ENCODE peak calls at places on chromosome 21, in seven cellular contexts. One of them, this sample, is unnamed.

GRCh38 chr21:37675202-37675801 is 241.0 kb downstream of the KCNJ6 start:
- DNase-seq in psoas muscle: peak
- DNase-seq in T-helper 9 cell: peak
- DNase-seq in RCC 7860: no peak
- DNase-seq in amniotic stem cell: no peak
- DNase-seq in stimulated activated CD4-positive, alpha-beta T cell treated with anti-CD3 and anti-CD28 coated beads, Interleukin-12 subunit alpha, Interleukin-12 subunit beta, amount 100 ng/mL, for 48 hours: peak
- DNase-seq in HL-60: peak
- DNase-seq in this sample: peak

GRCh38 chr21:15065381-15066230 is 806 bp upstream of the NRIP1 start:
- DNase-seq in psoas muscle: peak
- DNase-seq in T-helper 9 cell: peak
- DNase-seq in RCC 7860: peak
- DNase-seq in amniotic stem cell: peak
- DNase-seq in stimulated activated CD4-positive, alpha-beta T cell treated with anti-CD3 and anti-CD28 coated beads, Interleukin-12 subunit alpha, Interleukin-12 subunit beta, amount 100 ng/mL, for 48 hours: peak
- DNase-seq in HL-60: peak
- DNase-seq in this sample: peak

GRCh38 chr21:32298148-32298559 is 501 bp upstream of the MRAP start:
- DNase-seq in psoas muscle: no peak
- DNase-seq in T-helper 9 cell: no peak
- DNase-seq in RCC 7860: no peak
- DNase-seq in amniotic stem cell: no peak
- DNase-seq in stimulated activated CD4-positive, alpha-beta T cell treated with anti-CD3 and anti-CD28 coated beads, Interleukin-12 subunit alpha, Interleukin-12 subunit beta, amount 100 ng/mL, for 48 hours: no peak
- DNase-seq in HL-60: no peak
- DNase-seq in this sample: no peak

GRCh38 chr21:17512245-17513213 is at the start of gene CXADR:
- DNase-seq in psoas muscle: no peak
- DNase-seq in T-helper 9 cell: peak
- DNase-seq in RCC 7860: no peak
- DNase-seq in amniotic stem cell: no peak
- DNase-seq in stimulated activated CD4-positive, alpha-beta T cell treated with anti-CD3 and anti-CD28 coated beads, Interleukin-12 subunit alpha, Interleukin-12 subunit beta, amount 100 ng/mL, for 48 hours: peak
- DNase-seq in HL-60: no peak
- DNase-seq in this sample: peak

GRCh38 chr21:25515484-25516405 is 91.5 kb downstream of the MRPL39 start:
- DNase-seq in psoas muscle: no peak
- DNase-seq in T-helper 9 cell: no peak
- DNase-seq in RCC 7860: no peak
- DNase-seq in amniotic stem cell: peak
- DNase-seq in stimulated activated CD4-positive, alpha-beta T cell treated with anti-CD3 and anti-CD28 coated beads, Interleukin-12 subunit alpha, Interleukin-12 subunit beta, amount 100 ng/mL, for 48 hours: no peak
- DNase-seq in HL-60: no peak
- DNase-seq in this sample: no peak

GRCh38 chr21:33432496-33432895 is 29.3 kb downstream of the IFNGR2 start:
- DNase-seq in psoas muscle: no peak
- DNase-seq in T-helper 9 cell: no peak
- DNase-seq in RCC 7860: no peak
- DNase-seq in amniotic stem cell: no peak
- DNase-seq in stimulated activated CD4-positive, alpha-beta T cell treated with anti-CD3 and anti-CD28 coated beads, Interleukin-12 subunit alpha, Interleukin-12 subunit beta, amount 100 ng/mL, for 48 hours: no peak
- DNase-seq in HL-60: no peak
- DNase-seq in this sample: no peak

GRCh38 chr21:25836396-25836795 is 101.6 kb downstream of the GABPA start:
- DNase-seq in psoas muscle: no peak
- DNase-seq in T-helper 9 cell: no peak
- DNase-seq in RCC 7860: no peak
- DNase-seq in amniotic stem cell: no peak
- DNase-seq in stimulated activated CD4-positive, alpha-beta T cell treated with anti-CD3 and anti-CD28 coated beads, Interleukin-12 subunit alpha, Interleukin-12 subunit beta, amount 100 ng/mL, for 48 hours: no peak
- DNase-seq in HL-60: no peak
- DNase-seq in this sample: no peak

GRCh38 chr21:39033878-39034589 is 149.2 kb downstream of the PSMG1 start:
- DNase-seq in psoas muscle: no peak
- DNase-seq in T-helper 9 cell: no peak
- DNase-seq in RCC 7860: no peak
- DNase-seq in amniotic stem cell: no peak
- DNase-seq in stimulated activated CD4-positive, alpha-beta T cell treated with anti-CD3 and anti-CD28 coated beads, Interleukin-12 subunit alpha, Interleukin-12 subunit beta, amount 100 ng/mL, for 48 hours: no peak
- DNase-seq in HL-60: no peak
- DNase-seq in this sample: no peak

GRCh38 chr21:17118638-17119384 is 394.0 kb upstream of the CXADR start:
- DNase-seq in psoas muscle: no peak
- DNase-seq in T-helper 9 cell: no peak
- DNase-seq in RCC 7860: no peak
- DNase-seq in amniotic stem cell: no peak
- DNase-seq in stimulated activated CD4-positive, alpha-beta T cell treated with anti-CD3 and anti-CD28 coated beads, Interleukin-12 subunit alpha, Interleukin-12 subunit beta, amount 100 ng/mL, for 48 hours: no peak
- DNase-seq in HL-60: no peak
- DNase-seq in this sample: no peak

GRCh38 chr21:25956993-25957714 is 213.4 kb downstream of the APP start:
- DNase-seq in psoas muscle: no peak
- DNase-seq in T-helper 9 cell: no peak
- DNase-seq in RCC 7860: no peak
- DNase-seq in amniotic stem cell: peak
- DNase-seq in stimulated activated CD4-positive, alpha-beta T cell treated with anti-CD3 and anti-CD28 coated beads, Interleukin-12 subunit alpha, Interleukin-12 subunit beta, amount 100 ng/mL, for 48 hours: no peak
- DNase-seq in HL-60: no peak
- DNase-seq in this sample: no peak

GRCh38 chr21:42199488-42200463 is 19.2 kb upstream of the ABCG1 start:
- DNase-seq in psoas muscle: no peak
- DNase-seq in T-helper 9 cell: no peak
- DNase-seq in RCC 7860: no peak
- DNase-seq in amniotic stem cell: no peak
- DNase-seq in stimulated activated CD4-positive, alpha-beta T cell treated with anti-CD3 and anti-CD28 coated beads, Interleukin-12 subunit alpha, Interleukin-12 subunit beta, amount 100 ng/mL, for 48 hours: no peak
- DNase-seq in HL-60: peak
- DNase-seq in this sample: no peak

GRCh38 chr21:34938079-34938764 is 110.9 kb downstream of the RUNX1 start:
- DNase-seq in psoas muscle: no peak
- DNase-seq in T-helper 9 cell: no peak
- DNase-seq in RCC 7860: peak
- DNase-seq in amniotic stem cell: no peak
- DNase-seq in stimulated activated CD4-positive, alpha-beta T cell treated with anti-CD3 and anti-CD28 coated beads, Interleukin-12 subunit alpha, Interleukin-12 subunit beta, amount 100 ng/mL, for 48 hours: no peak
- DNase-seq in HL-60: no peak
- DNase-seq in this sample: no peak

GRCh38 chr21:40847956-40848355 is 998 bp upstream of the DSCAM start:
- DNase-seq in psoas muscle: no peak
- DNase-seq in T-helper 9 cell: no peak
- DNase-seq in RCC 7860: no peak
- DNase-seq in amniotic stem cell: no peak
- DNase-seq in stimulated activated CD4-positive, alpha-beta T cell treated with anti-CD3 and anti-CD28 coated beads, Interleukin-12 subunit alpha, Interleukin-12 subunit beta, amount 100 ng/mL, for 48 hours: no peak
- DNase-seq in HL-60: no peak
- DNase-seq in this sample: no peak

GRCh38 chr21:34800797-34801518 is 132.2 kb downstream of the CLIC6 start:
- DNase-seq in psoas muscle: no peak
- DNase-seq in T-helper 9 cell: no peak
- DNase-seq in RCC 7860: no peak
- DNase-seq in amniotic stem cell: no peak
- DNase-seq in stimulated activated CD4-positive, alpha-beta T cell treated with anti-CD3 and anti-CD28 coated beads, Interleukin-12 subunit alpha, Interleukin-12 subunit beta, amount 100 ng/mL, for 48 hours: no peak
- DNase-seq in HL-60: no peak
- DNase-seq in this sample: no peak

GRCh38 chr21:39676054-39676771 is 63.5 kb downstream of the B3GALT5 start:
- DNase-seq in psoas muscle: no peak
- DNase-seq in T-helper 9 cell: no peak
- DNase-seq in RCC 7860: peak
- DNase-seq in amniotic stem cell: no peak
- DNase-seq in stimulated activated CD4-positive, alpha-beta T cell treated with anti-CD3 and anti-CD28 coated beads, Interleukin-12 subunit alpha, Interleukin-12 subunit beta, amount 100 ng/mL, for 48 hours: no peak
- DNase-seq in HL-60: no peak
- DNase-seq in this sample: peak

GRCh38 chr21:46397993-46398392 is 60.7 kb upstream of the DIP2A start:
- DNase-seq in psoas muscle: peak
- DNase-seq in T-helper 9 cell: no peak
- DNase-seq in RCC 7860: no peak
- DNase-seq in amniotic stem cell: no peak
- DNase-seq in stimulated activated CD4-positive, alpha-beta T cell treated with anti-CD3 and anti-CD28 coated beads, Interleukin-12 subunit alpha, Interleukin-12 subunit beta, amount 100 ng/mL, for 48 hours: no peak
- DNase-seq in HL-60: no peak
- DNase-seq in this sample: no peak

GRCh38 chr21:25887166-25887565 is 152.4 kb downstream of the GABPA start:
- DNase-seq in psoas muscle: no peak
- DNase-seq in T-helper 9 cell: no peak
- DNase-seq in RCC 7860: no peak
- DNase-seq in amniotic stem cell: no peak
- DNase-seq in stimulated activated CD4-positive, alpha-beta T cell treated with anti-CD3 and anti-CD28 coated beads, Interleukin-12 subunit alpha, Interleukin-12 subunit beta, amount 100 ng/mL, for 48 hours: no peak
- DNase-seq in HL-60: no peak
- DNase-seq in this sample: no peak

GRCh38 chr21:44713130-44713529 is 1.8 kb upstream of the TSPEAR start:
- DNase-seq in psoas muscle: peak
- DNase-seq in T-helper 9 cell: no peak
- DNase-seq in RCC 7860: no peak
- DNase-seq in amniotic stem cell: no peak
- DNase-seq in stimulated activated CD4-positive, alpha-beta T cell treated with anti-CD3 and anti-CD28 coated beads, Interleukin-12 subunit alpha, Interleukin-12 subunit beta, amount 100 ng/mL, for 48 hours: no peak
- DNase-seq in HL-60: no peak
- DNase-seq in this sample: peak

GRCh38 chr21:33976082-33976979 is 60.7 kb upstream of the ATP5PO start:
- DNase-seq in psoas muscle: no peak
- DNase-seq in T-helper 9 cell: peak
- DNase-seq in RCC 7860: peak
- DNase-seq in amniotic stem cell: peak
- DNase-seq in stimulated activated CD4-positive, alpha-beta T cell treated with anti-CD3 and anti-CD28 coated beads, Interleukin-12 subunit alpha, Interleukin-12 subunit beta, amount 100 ng/mL, for 48 hours: peak
- DNase-seq in HL-60: peak
- DNase-seq in this sample: peak

GRCh38 chr21:33854604-33855003 is 61.0 kb downstream of the ATP5PO start:
- DNase-seq in psoas muscle: no peak
- DNase-seq in T-helper 9 cell: no peak
- DNase-seq in RCC 7860: no peak
- DNase-seq in amniotic stem cell: no peak
- DNase-seq in stimulated activated CD4-positive, alpha-beta T cell treated with anti-CD3 and anti-CD28 coated beads, Interleukin-12 subunit alpha, Interleukin-12 subunit beta, amount 100 ng/mL, for 48 hours: no peak
- DNase-seq in HL-60: no peak
- DNase-seq in this sample: no peak

GRCh38 chr21:34179204-34179935 is 106.0 kb downstream of the MRPS6 start:
- DNase-seq in psoas muscle: no peak
- DNase-seq in T-helper 9 cell: no peak
- DNase-seq in RCC 7860: no peak
- DNase-seq in amniotic stem cell: no peak
- DNase-seq in stimulated activated CD4-positive, alpha-beta T cell treated with anti-CD3 and anti-CD28 coated beads, Interleukin-12 subunit alpha, Interleukin-12 subunit beta, amount 100 ng/mL, for 48 hours: no peak
- DNase-seq in HL-60: no peak
- DNase-seq in this sample: no peak

GRCh38 chr21:45994738-45995685 is 13.4 kb downstream of the COL6A1 start:
- DNase-seq in psoas muscle: peak
- DNase-seq in T-helper 9 cell: no peak
- DNase-seq in RCC 7860: no peak
- DNase-seq in amniotic stem cell: no peak
- DNase-seq in stimulated activated CD4-positive, alpha-beta T cell treated with anti-CD3 and anti-CD28 coated beads, Interleukin-12 subunit alpha, Interleukin-12 subunit beta, amount 100 ng/mL, for 48 hours: no peak
- DNase-seq in HL-60: no peak
- DNase-seq in this sample: peak

GRCh38 chr21:21165063-21165645 is 166.9 kb downstream of the NCAM2 start:
- DNase-seq in psoas muscle: no peak
- DNase-seq in T-helper 9 cell: no peak
- DNase-seq in RCC 7860: no peak
- DNase-seq in amniotic stem cell: peak
- DNase-seq in stimulated activated CD4-positive, alpha-beta T cell treated with anti-CD3 and anti-CD28 coated beads, Interleukin-12 subunit alpha, Interleukin-12 subunit beta, amount 100 ng/mL, for 48 hours: no peak
- DNase-seq in HL-60: no peak
- DNase-seq in this sample: no peak

GRCh38 chr21:45598666-45599065 is 44.9 kb upstream of the PCBP3 start:
- DNase-seq in psoas muscle: no peak
- DNase-seq in T-helper 9 cell: no peak
- DNase-seq in RCC 7860: no peak
- DNase-seq in amniotic stem cell: no peak
- DNase-seq in stimulated activated CD4-positive, alpha-beta T cell treated with anti-CD3 and anti-CD28 coated beads, Interleukin-12 subunit alpha, Interleukin-12 subunit beta, amount 100 ng/mL, for 48 hours: no peak
- DNase-seq in HL-60: no peak
- DNase-seq in this sample: no peak

GRCh38 chr21:45388011-45388521 is 16.9 kb upstream of the COL18A1 start:
- DNase-seq in psoas muscle: peak
- DNase-seq in T-helper 9 cell: no peak
- DNase-seq in RCC 7860: no peak
- DNase-seq in amniotic stem cell: no peak
- DNase-seq in stimulated activated CD4-positive, alpha-beta T cell treated with anti-CD3 and anti-CD28 coated beads, Interleukin-12 subunit alpha, Interleukin-12 subunit beta, amount 100 ng/mL, for 48 hours: no peak
- DNase-seq in HL-60: no peak
- DNase-seq in this sample: peak

GRCh38 chr21:32241434-32241785 is 37.4 kb downstream of the MIS18A start:
- DNase-seq in psoas muscle: no peak
- DNase-seq in T-helper 9 cell: no peak
- DNase-seq in RCC 7860: no peak
- DNase-seq in amniotic stem cell: no peak
- DNase-seq in stimulated activated CD4-positive, alpha-beta T cell treated with anti-CD3 and anti-CD28 coated beads, Interleukin-12 subunit alpha, Interleukin-12 subunit beta, amount 100 ng/mL, for 48 hours: no peak
- DNase-seq in HL-60: no peak
- DNase-seq in this sample: no peak

GRCh38 chr21:45551316-45551715 is 9.1 kb upstream of the SLC19A1 start:
- DNase-seq in psoas muscle: peak
- DNase-seq in T-helper 9 cell: no peak
- DNase-seq in RCC 7860: peak
- DNase-seq in amniotic stem cell: peak
- DNase-seq in stimulated activated CD4-positive, alpha-beta T cell treated with anti-CD3 and anti-CD28 coated beads, Interleukin-12 subunit alpha, Interleukin-12 subunit beta, amount 100 ng/mL, for 48 hours: peak
- DNase-seq in HL-60: peak
- DNase-seq in this sample: no peak